ENCODE peak calls at places on chromosomes 6 and 20, in five cellular contexts. One of them, this sample, is unnamed.
A peak's percentile ranks its signal among the peaks of the same experiment; 100 is the strongest.

GRCh38 chr6:32932132-32932868 is 8.5 kb downstream of the HLA-DMB start:
- DNase-seq in fibroblast of mammary gland: peak; percentile 42
- DNase-seq in glutamatergic neuron: no peak
- DNase-seq in Calu3: no peak
- DNase-seq in CD8-positive, alpha-beta T cell: no peak
- DNase-seq in this sample: no peak

GRCh38 chr6:42978487-42978792 is 541 bp downstream of the PEX6 start:
- DNase-seq in glutamatergic neuron: peak; percentile 47
- DNase-seq in fibroblast of mammary gland: peak; percentile 34
- DNase-seq in CD8-positive, alpha-beta T cell: peak; percentile 18
- DNase-seq in Calu3: peak; percentile 60
- DNase-seq in this sample: no peak

GRCh38 chr6:12047792-12048432 is 35.8 kb downstream of the HIVEP1 start:
- DNase-seq in glutamatergic neuron: no peak
- DNase-seq in fibroblast of mammary gland: no peak
- DNase-seq in CD8-positive, alpha-beta T cell: no peak
- DNase-seq in Calu3: no peak
- DNase-seq in this sample: no peak

GRCh38 chr20:17227199-17227535 is 327 bp downstream of the PCSK2 start:
- DNase-seq in CD8-positive, alpha-beta T cell: no peak
- DNase-seq in Calu3: no peak
- DNase-seq in fibroblast of mammary gland: no peak
- DNase-seq in glutamatergic neuron: no peak
- DNase-seq in this sample: no peak

GRCh38 chr6:151091571-151091970 is 148.2 kb upstream of the AKAP12 start:
- DNase-seq in fibroblast of mammary gland: no peak
- DNase-seq in glutamatergic neuron: no peak
- DNase-seq in Calu3: no peak
- DNase-seq in CD8-positive, alpha-beta T cell: no peak
- DNase-seq in this sample: no peak

GRCh38 chr6:50720623-50721022 is 7.3 kb downstream of the TFAP2D start:
- DNase-seq in CD8-positive, alpha-beta T cell: no peak
- DNase-seq in glutamatergic neuron: no peak
- DNase-seq in Calu3: no peak
- DNase-seq in fibroblast of mammary gland: peak; percentile 4
- DNase-seq in this sample: no peak

GRCh38 chr6:158653577-158654354 is 3.9 kb downstream of the SYTL3 start:
- DNase-seq in Calu3: no peak
- DNase-seq in CD8-positive, alpha-beta T cell: peak; percentile 87
- DNase-seq in fibroblast of mammary gland: no peak
- DNase-seq in glutamatergic neuron: no peak
- DNase-seq in this sample: peak; percentile 81

GRCh38 chr6:142013286-142013685 is 119.4 kb upstream of the GJE1 start:
- DNase-seq in CD8-positive, alpha-beta T cell: no peak
- DNase-seq in glutamatergic neuron: no peak
- DNase-seq in Calu3: no peak
- DNase-seq in fibroblast of mammary gland: peak; percentile 92
- DNase-seq in this sample: no peak

GRCh38 chr6:26020291-26020982 is 57.8 kb downstream of the TRIM38 start:
- DNase-seq in glutamatergic neuron: peak; percentile 59
- DNase-seq in CD8-positive, alpha-beta T cell: peak; percentile 78
- DNase-seq in Calu3: peak; percentile 60
- DNase-seq in fibroblast of mammary gland: peak; percentile 95
- DNase-seq in this sample: peak; percentile 85

GRCh38 chr6:148814082-148814790 is 67.4 kb downstream of the UST start:
- DNase-seq in CD8-positive, alpha-beta T cell: no peak
- DNase-seq in fibroblast of mammary gland: peak; percentile 52
- DNase-seq in Calu3: no peak
- DNase-seq in glutamatergic neuron: no peak
- DNase-seq in this sample: no peak

DNA sequence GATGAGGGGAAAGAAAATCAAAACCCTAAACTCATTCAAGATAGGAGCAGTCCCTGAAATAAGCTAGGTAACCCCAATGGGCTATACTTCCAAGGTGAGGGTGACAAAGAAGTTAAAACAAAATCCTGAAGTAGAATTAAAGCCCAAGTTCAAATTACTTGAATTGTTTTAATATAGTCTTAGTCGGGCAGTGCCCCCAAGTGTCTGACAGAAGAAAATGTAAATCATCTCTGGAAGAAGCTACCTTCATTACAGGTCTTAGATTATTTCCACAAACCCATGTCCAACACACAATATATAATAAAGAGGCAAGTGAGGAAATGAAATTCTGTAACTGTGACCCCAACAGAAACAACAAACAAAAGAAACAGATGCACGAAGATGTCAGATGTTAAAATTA is 36.8 kb upstream of the L3MBTL3 start:
- DNase-seq in CD8-positive, alpha-beta T cell: no peak
- DNase-seq in glutamatergic neuron: no peak
- DNase-seq in Calu3: no peak
- DNase-seq in fibroblast of mammary gland: peak; percentile 29
- DNase-seq in this sample: no peak
- TF ChIP-seq CTCF in CD8-positive, alpha-beta T cell: no peak
- TF ChIP-seq CTCF in glutamatergic neuron: no peak
- TF ChIP-seq CTCF in Calu3: peak; percentile 31
- TF ChIP-seq CTCF in fibroblast of mammary gland: peak; percentile 29
- TF ChIP-seq CTCF in this sample: no peak

DNA sequence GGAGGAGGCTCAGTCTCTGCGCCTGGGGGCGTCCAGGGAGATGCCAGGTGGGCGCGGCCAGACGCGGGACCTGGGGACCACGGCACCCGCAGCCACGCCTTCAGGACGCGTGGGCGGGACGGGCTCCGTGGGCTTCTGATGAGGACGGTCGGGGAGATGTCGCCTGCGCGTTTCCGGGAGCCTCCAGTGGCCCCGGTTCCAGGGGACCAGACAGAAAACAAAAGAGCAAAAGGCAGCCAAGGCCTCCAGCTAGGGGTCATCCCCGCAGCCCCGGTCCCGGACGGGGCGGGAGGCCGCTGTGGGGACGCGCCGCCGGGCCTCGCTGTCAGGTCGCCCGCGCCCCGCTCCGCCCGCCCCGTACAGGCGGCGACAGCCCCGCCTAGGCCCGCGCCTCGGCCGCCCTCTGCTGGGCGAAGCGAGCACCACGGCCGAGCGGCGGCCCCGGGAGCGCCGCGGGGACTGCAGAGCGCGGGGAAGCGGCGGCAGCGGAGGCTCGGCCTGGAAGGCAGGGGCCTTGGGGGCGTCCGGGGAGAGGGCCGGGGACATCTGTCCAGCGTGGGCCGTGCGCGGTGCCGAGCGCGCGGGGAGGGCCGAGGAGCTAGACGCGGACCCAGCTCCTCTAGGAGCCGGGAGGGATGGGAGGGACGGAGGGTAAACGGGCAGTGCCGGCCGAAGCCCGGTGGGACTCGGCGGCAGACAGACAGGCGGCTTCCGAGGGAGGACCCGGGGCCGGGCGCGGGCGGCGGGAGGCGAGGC is 48.7 kb downstream of the TMEM242 start:
- DNase-seq in glutamatergic neuron: peak; percentile 86
- DNase-seq in fibroblast of mammary gland: peak; percentile 48
- DNase-seq in CD8-positive, alpha-beta T cell: peak; percentile 85
- DNase-seq in Calu3: peak; percentile 81
- DNase-seq in this sample: peak; percentile 82
- TF ChIP-seq CTCF in glutamatergic neuron: peak; percentile 80
- TF ChIP-seq CTCF in fibroblast of mammary gland: no peak
- TF ChIP-seq CTCF in CD8-positive, alpha-beta T cell: peak; percentile 76
- TF ChIP-seq CTCF in Calu3: peak; percentile 75
- TF ChIP-seq CTCF in this sample: peak; percentile 86

DNA sequence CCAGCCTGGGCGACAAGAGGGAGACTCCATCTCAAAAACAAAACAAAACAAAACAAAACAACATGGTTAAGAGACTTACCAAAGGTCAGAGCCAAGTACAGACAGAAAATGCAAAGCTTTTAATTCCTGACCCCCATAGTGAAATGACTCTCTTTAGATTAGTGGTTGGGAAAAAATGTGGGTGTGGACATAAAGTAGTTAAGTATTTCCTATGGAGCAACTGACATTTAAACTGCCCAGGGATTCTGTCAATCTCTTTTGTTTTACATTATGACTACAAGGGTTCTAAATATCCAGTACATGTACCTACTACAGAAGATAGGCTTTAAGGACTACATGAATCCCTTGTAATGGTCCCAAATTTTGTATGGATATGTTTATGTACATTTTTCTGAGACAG is 75.1 kb downstream of the IRAK1BP1 start:
- DNase-seq in CD8-positive, alpha-beta T cell: no peak
- DNase-seq in glutamatergic neuron: no peak
- DNase-seq in fibroblast of mammary gland: peak; percentile 4
- DNase-seq in Calu3: no peak
- DNase-seq in this sample: no peak
- TF ChIP-seq CTCF in CD8-positive, alpha-beta T cell: no peak
- TF ChIP-seq CTCF in glutamatergic neuron: no peak
- TF ChIP-seq CTCF in fibroblast of mammary gland: no peak
- TF ChIP-seq CTCF in Calu3: no peak
- TF ChIP-seq CTCF in this sample: no peak

GRCh38 chr6:123383718-123384117 is 253.0 kb downstream of the TRDN start:
- DNase-seq in Calu3: no peak
- DNase-seq in glutamatergic neuron: no peak
- DNase-seq in CD8-positive, alpha-beta T cell: no peak
- DNase-seq in fibroblast of mammary gland: no peak
- DNase-seq in this sample: no peak

GRCh38 chr6:123380257-123380656 is 256.5 kb downstream of the TRDN start:
- DNase-seq in glutamatergic neuron: no peak
- DNase-seq in CD8-positive, alpha-beta T cell: no peak
- DNase-seq in fibroblast of mammary gland: peak; percentile 43
- DNase-seq in Calu3: peak; percentile 33
- DNase-seq in this sample: no peak
- TF ChIP-seq CTCF in glutamatergic neuron: peak; percentile 20
- TF ChIP-seq CTCF in CD8-positive, alpha-beta T cell: no peak
- TF ChIP-seq CTCF in fibroblast of mammary gland: peak; percentile 37
- TF ChIP-seq CTCF in Calu3: peak; percentile 23
- TF ChIP-seq CTCF in this sample: no peak

This sample was measured in natural killer cell.